ENCODE peak calls at places on chromosome 2, in seven cellular contexts. E, T, P, K, U, A and X are unnamed samples.
A peak's percentile ranks its signal among the peaks of the same experiment; 100 is the strongest.

GRCh38 chr2:98448441-98449145 is 3.9 kb downstream of the INPP4A start:
- DNase-seq in T (no peak), E (no peak), A (no peak), K (no peak), U (no peak), P (no peak), X (no peak)

GRCh38 chr2:17583166-17583565 is 42.7 kb downstream of the VSNL1 start:
- DNase-seq in E (no peak), P (no peak), U (no peak), K (no peak), T (no peak), A (no peak), X (no peak)

GRCh38 chr2:85148190-85148589 is 15.0 kb downstream of the TCF7L1 start:
- DNase-seq in U (no peak), E (no peak), A (no peak), T (no peak), P (no peak), K (no peak), X (no peak)

GRCh38 chr2:25276569-25277465 is 64.9 kb downstream of the DNMT3A start:
- DNase-seq in P (peak; percentile 94), K (peak; percentile 86), E (no peak), U (no peak), A (no peak), T (no peak), X (peak; percentile 64)

GRCh38 chr2:81467096-81467495 is 1162.5 kb upstream of the LRRTM1 start:
- DNase-seq in U (no peak), A (no peak), K (no peak), P (no peak), E (no peak), T (no peak), X (peak; percentile 3)

GRCh38 chr2:122451040-122451439 is 695.6 kb downstream of the TSN start:
- DNase-seq in K (peak; percentile 6), E (no peak), A (no peak), U (peak; percentile 47), P (no peak), T (no peak), X (peak; percentile 14)

GRCh38 chr2:65231892-65232477 is 4.4 kb downstream of the ACTR2 start:
- DNase-seq in A (no peak), P (no peak), T (no peak), E (no peak), K (no peak), U (no peak), X (peak; percentile 22)

GRCh38 chr2:95052301-95052700 is 26.8 kb downstream of the MAL start:
- DNase-seq in A (no peak), U (no peak), P (no peak), E (no peak), K (no peak), T (no peak), X (no peak)

GRCh38 chr2:201618744-201619654 is 24.3 kb downstream of the TMEM237 start:
- DNase-seq in P (no peak), A (no peak), T (no peak), E (no peak), K (peak; percentile 48), U (no peak), X (peak; percentile 57)

GRCh38 chr2:19349911-19350677 is 8.3 kb downstream of the OSR1 start:
- DNase-seq in U (peak; percentile 27), K (peak; percentile 87), T (peak; percentile 29), E (no peak), A (no peak), P (peak; percentile 95), X (peak; percentile 65)

GRCh38 chr2:144097440-144098225 is 422.3 kb downstream of the ZEB2 start:
- DNase-seq in K (no peak), A (no peak), P (no peak), E (no peak), T (no peak), U (no peak), X (no peak)

GRCh38 chr2:144183744-144184143 is 336.2 kb downstream of the ZEB2 start:
- DNase-seq in A (peak; percentile 61), U (no peak), P (no peak), K (no peak), T (no peak), E (no peak), X (no peak)

GRCh38 chr2:79219383-79219988 is 59.9 kb upstream of the REG3A start:
- DNase-seq in A (peak; percentile 8), P (peak; percentile 66), E (peak; percentile 32), K (peak; percentile 36), U (peak; percentile 55), T (no peak), X (peak; percentile 65)

GRCh38 chr2:96326564-96326963 is 1.4 kb downstream of the ITPRIPL1 start:
- DNase-seq in A (no peak), K (no peak), T (no peak), U (no peak), E (no peak), P (no peak), X (no peak)

GRCh38 chr2:96324716-96325037 is 440 bp upstream of the ITPRIPL1 start:
- DNase-seq in K (no peak), U (no peak), T (no peak), E (no peak), P (no peak), A (no peak), X (no peak)

GRCh38 chr2:96323849-96324248 is 1.3 kb upstream of the ITPRIPL1 start:
- DNase-seq in T (no peak), A (no peak), E (no peak), P (no peak), K (no peak), U (no peak), X (no peak)

GRCh38 chr2:96325884-96326255 is 753 bp downstream of the ITPRIPL1 start:
- DNase-seq in A (no peak), E (no peak), K (peak; percentile 37), P (no peak), U (no peak), T (no peak), X (no peak)

DNA sequence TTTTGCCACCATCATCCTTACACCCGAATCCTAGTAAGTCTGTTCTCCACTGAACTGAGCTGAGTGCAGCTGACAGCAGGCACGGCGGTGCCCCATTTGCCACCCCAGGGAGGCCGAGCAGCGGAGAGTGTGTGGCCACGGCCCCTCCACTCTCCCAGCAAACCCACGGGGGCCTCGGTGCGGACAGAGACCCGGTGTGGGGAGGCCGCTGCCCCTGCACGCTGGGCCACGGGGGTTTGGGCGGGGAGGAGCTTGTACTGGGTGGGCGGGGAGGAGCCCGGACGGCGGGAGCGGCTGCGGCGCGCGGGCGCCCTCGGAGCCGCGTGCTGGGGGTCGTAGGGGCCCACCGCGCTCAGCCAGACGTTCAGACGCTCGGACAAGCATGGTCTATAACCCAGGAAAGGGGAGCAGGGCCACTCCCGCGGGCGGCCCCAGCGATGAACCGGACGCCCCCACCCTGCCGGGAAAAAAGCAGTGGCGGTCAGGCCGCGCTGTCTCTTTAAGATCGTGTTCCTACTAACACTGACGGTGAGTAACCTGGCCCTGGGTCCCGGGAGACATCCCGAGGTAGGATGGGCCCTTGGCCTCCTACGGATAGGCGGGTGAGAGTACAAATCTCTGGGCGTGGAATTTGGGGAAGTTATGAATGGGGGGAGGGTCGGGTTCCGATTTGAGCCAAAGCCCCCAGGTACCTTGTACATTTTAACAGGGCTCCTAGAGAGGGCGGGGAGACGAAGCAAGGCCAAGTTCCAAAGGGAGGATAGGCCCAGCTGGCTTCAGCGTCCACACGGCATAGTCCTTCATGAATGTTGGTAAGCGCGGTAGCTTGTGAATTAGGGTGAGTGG is at the start of gene ITPRIPL1:
- DNase-seq in A (no peak), E (no peak), T (no peak), P (peak; percentile 77), U (peak; percentile 26), K (peak; percentile 90), X (no peak)
- TF ChIP-seq SIN3A in A (peak; percentile 31), E (no peak), T (peak; percentile 45), P (peak; percentile 49), U (no peak), K (peak; percentile 30), X (no peak)

GRCh38 chr2:15031745-15032240 is 399.3 kb downstream of the LRATD1 start:
- DNase-seq in T (no peak), A (peak; percentile 28), E (no peak), U (no peak), P (no peak), K (no peak), X (no peak)
- TF ChIP-seq SIN3A in T (no peak), A (no peak), E (no peak), U (no peak), P (no peak), K (no peak), X (no peak)

GRCh38 chr2:133090358-133090757 is 420.4 kb upstream of the LYPD1 start:
- DNase-seq in U (no peak), K (no peak), A (no peak), P (no peak), E (no peak), T (no peak), X (no peak)
- TF ChIP-seq SIN3A in U (no peak), K (no peak), A (no peak), P (no peak), E (no peak), T (no peak), X (no peak)

DNA sequence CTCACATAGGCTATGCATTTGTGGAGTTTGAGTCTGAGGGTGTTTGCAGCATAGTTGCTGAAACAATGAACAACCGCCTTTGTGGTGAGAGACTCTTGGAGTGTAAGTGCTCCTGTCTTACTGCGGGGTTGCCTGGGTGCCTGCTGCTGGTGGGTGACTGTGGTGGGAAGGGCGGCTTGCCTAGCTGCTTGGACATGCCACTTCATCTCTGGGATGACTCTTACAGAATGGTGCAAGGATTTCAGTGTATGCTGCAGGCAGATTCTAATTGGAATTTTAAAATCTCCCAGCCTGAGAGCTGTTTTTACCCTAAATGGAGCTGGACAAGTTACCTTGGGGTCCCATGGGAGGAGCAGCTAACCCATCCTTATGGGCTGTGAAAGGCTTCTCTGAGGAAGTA is 50.1 kb downstream of the CYP27C1 start:
- DNase-seq in T (no peak), E (no peak), U (no peak), A (no peak), P (peak; percentile 27), K (no peak), X (no peak)
- TF ChIP-seq SIN3A in T (no peak), E (no peak), U (no peak), A (no peak), P (no peak), K (no peak), X (no peak)

DNA sequence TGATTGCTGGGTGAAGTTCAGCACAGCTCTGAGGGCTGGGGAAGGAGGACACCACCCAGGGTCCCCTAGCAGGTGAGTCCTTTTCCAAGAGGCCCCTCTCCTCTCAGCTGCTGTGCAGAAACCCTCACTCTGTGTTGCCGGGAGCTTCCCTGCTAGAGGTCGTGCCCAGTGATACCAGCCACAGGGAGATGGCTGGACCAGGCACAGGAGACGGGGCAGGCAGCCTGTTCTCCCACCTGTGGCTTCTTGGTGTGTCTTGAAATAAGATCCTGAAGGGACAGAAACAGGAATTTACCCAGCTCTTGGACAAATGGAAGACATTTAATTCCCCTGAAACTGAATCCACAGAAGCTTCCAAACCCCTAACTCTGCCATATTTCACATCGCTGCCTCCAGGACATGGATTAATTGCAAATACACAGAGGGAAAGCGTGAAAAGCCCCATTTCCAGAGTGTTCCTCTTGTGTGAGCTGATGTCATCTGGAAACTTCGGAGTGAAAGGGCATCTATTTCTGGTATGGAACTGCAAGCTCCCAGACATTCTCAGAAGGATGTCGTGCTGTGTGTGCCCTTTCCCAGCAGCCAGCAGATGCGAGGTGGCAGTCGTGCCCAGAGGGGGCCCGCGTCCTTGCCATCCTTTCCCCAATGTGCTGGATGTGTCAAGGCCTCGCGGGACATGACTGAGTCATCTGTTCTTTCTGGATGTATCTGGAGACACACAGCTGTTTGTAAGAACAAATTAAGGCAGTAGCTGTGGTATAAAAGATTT is 177.7 kb downstream of the SEPTIN10 start:
- DNase-seq in T (no peak), U (no peak), P (no peak), K (no peak), A (no peak), E (no peak), X (no peak)
- TF ChIP-seq SIN3A in T (no peak), U (no peak), P (no peak), K (no peak), A (no peak), E (no peak), X (no peak)